ENCODE peak calls at places on chromosomes 6 and 20, in seven cellular contexts. One of them, this sample, is unnamed.

GRCh38 chr6:96841241-96841824 is 4.1 kb upstream of the GPR63 start:
- DNase-seq in neural progenitor cell: no peak
- DNase-seq in hepatocyte: no peak
- DNase-seq in GM23338: no peak
- DNase-seq in MM.1S: no peak
- DNase-seq in OCI-LY7: no peak
- DNase-seq in GM23248: peak; percentile 9
- DNase-seq in this sample: no peak

GRCh38 chr20:48319943-48320584 is 507.7 kb downstream of the PREX1 start:
- DNase-seq in GM23338: no peak
- DNase-seq in GM23248: no peak
- DNase-seq in hepatocyte: no peak
- DNase-seq in neural progenitor cell: no peak
- DNase-seq in OCI-LY7: no peak
- DNase-seq in MM.1S: no peak
- DNase-seq in this sample: no peak

GRCh38 chr6:144160452-144160851 is 10.1 kb downstream of the STX11 start:
- DNase-seq in GM23248: no peak
- DNase-seq in neural progenitor cell: no peak
- DNase-seq in GM23338: no peak
- DNase-seq in hepatocyte: no peak
- DNase-seq in MM.1S: no peak
- DNase-seq in OCI-LY7: no peak
- DNase-seq in this sample: no peak

GRCh38 chr6:30955367-30956042 is 14.7 kb downstream of the MUCL3 start:
- DNase-seq in neural progenitor cell: peak; percentile 86
- DNase-seq in GM23338: peak; percentile 85
- DNase-seq in OCI-LY7: no peak
- DNase-seq in MM.1S: peak; percentile 64
- DNase-seq in GM23248: peak; percentile 44
- DNase-seq in hepatocyte: peak; percentile 85
- DNase-seq in this sample: peak; percentile 47

GRCh38 chr6:72588155-72588554 is 33.7 kb upstream of the KCNQ5 start:
- DNase-seq in neural progenitor cell: no peak
- DNase-seq in GM23248: no peak
- DNase-seq in OCI-LY7: no peak
- DNase-seq in MM.1S: no peak
- DNase-seq in hepatocyte: no peak
- DNase-seq in GM23338: no peak
- DNase-seq in this sample: no peak

GRCh38 chr6:33994198-33995045 is 151.5 kb downstream of the GRM4 start:
- DNase-seq in neural progenitor cell: no peak
- DNase-seq in MM.1S: no peak
- DNase-seq in GM23338: no peak
- DNase-seq in hepatocyte: no peak
- DNase-seq in GM23248: no peak
- DNase-seq in OCI-LY7: no peak
- DNase-seq in this sample: no peak

GRCh38 chr6:76835695-76836094 is 627.6 kb downstream of the HTR1B start:
- DNase-seq in hepatocyte: no peak
- DNase-seq in MM.1S: no peak
- DNase-seq in neural progenitor cell: no peak
- DNase-seq in GM23338: no peak
- DNase-seq in OCI-LY7: no peak
- DNase-seq in GM23248: no peak
- DNase-seq in this sample: no peak

GRCh38 chr20:52572687-52573086 is 381.1 kb upstream of the ZFP64 start:
- DNase-seq in hepatocyte: no peak
- DNase-seq in neural progenitor cell: no peak
- DNase-seq in GM23338: no peak
- DNase-seq in OCI-LY7: no peak
- DNase-seq in MM.1S: no peak
- DNase-seq in GM23248: peak; percentile 20
- DNase-seq in this sample: no peak

GRCh38 chr20:63253065-63253437 is 1.2 kb downstream of the NKAIN4 start:
- DNase-seq in GM23248: no peak
- DNase-seq in GM23338: no peak
- DNase-seq in OCI-LY7: no peak
- DNase-seq in hepatocyte: no peak
- DNase-seq in neural progenitor cell: no peak
- DNase-seq in MM.1S: no peak
- DNase-seq in this sample: no peak

GRCh38 chr6:33783781-33784520 is 5.0 kb downstream of the LEMD2 start:
- DNase-seq in GM23248: peak; percentile 16
- DNase-seq in MM.1S: no peak
- DNase-seq in GM23338: no peak
- DNase-seq in neural progenitor cell: no peak
- DNase-seq in OCI-LY7: no peak
- DNase-seq in hepatocyte: no peak
- DNase-seq in this sample: no peak

GRCh38 chr20:48772183-48772976 is 55.4 kb downstream of the PREX1 start:
- DNase-seq in neural progenitor cell: no peak
- DNase-seq in hepatocyte: no peak
- DNase-seq in MM.1S: no peak
- DNase-seq in OCI-LY7: peak; percentile 41
- DNase-seq in GM23338: no peak
- DNase-seq in GM23248: no peak
- DNase-seq in this sample: no peak

GRCh38 chr6:114342826-114343781 is at the start of gene HS3ST5:
- DNase-seq in neural progenitor cell: peak; percentile 89
- DNase-seq in OCI-LY7: no peak
- DNase-seq in hepatocyte: peak; percentile 81
- DNase-seq in GM23248: peak; percentile 39
- DNase-seq in MM.1S: peak; percentile 72
- DNase-seq in GM23338: peak; percentile 91
- DNase-seq in this sample: peak; percentile 74

GRCh38 chr6:53529324-53530036 is 15.4 kb downstream of the GCLC start:
- DNase-seq in GM23248: peak; percentile 45
- DNase-seq in neural progenitor cell: peak; percentile 26
- DNase-seq in OCI-LY7: no peak
- DNase-seq in MM.1S: no peak
- DNase-seq in hepatocyte: no peak
- DNase-seq in GM23338: peak; percentile 32
- DNase-seq in this sample: no peak

GRCh38 chr20:16469395-16469905 is 103.8 kb downstream of the KIF16B start:
- DNase-seq in OCI-LY7: no peak
- DNase-seq in hepatocyte: no peak
- DNase-seq in GM23248: no peak
- DNase-seq in GM23338: no peak
- DNase-seq in neural progenitor cell: no peak
- DNase-seq in MM.1S: no peak
- DNase-seq in this sample: no peak

GRCh38 chr20:37526238-37526838 is 1.3 kb downstream of the BLCAP start:
- DNase-seq in MM.1S: no peak
- DNase-seq in GM23248: peak; percentile 72
- DNase-seq in GM23338: peak; percentile 93
- DNase-seq in OCI-LY7: peak; percentile 45
- DNase-seq in hepatocyte: peak; percentile 64
- DNase-seq in neural progenitor cell: peak; percentile 77
- DNase-seq in this sample: peak; percentile 67

GRCh38 chr20:3203315-3204123 is 963 bp downstream of the DDRGK1 start:
- DNase-seq in MM.1S: peak; percentile 23
- DNase-seq in GM23248: peak; percentile 71
- DNase-seq in hepatocyte: peak; percentile 41
- DNase-seq in OCI-LY7: peak; percentile 40
- DNase-seq in GM23338: peak; percentile 56
- DNase-seq in neural progenitor cell: peak; percentile 30
- DNase-seq in this sample: peak; percentile 39

GRCh38 chr6:195861-196360 is 96.4 kb upstream of the DUSP22 start:
- DNase-seq in OCI-LY7: no peak
- DNase-seq in MM.1S: peak; percentile 30
- DNase-seq in hepatocyte: peak; percentile 36
- DNase-seq in GM23248: peak; percentile 28
- DNase-seq in neural progenitor cell: no peak
- DNase-seq in GM23338: no peak
- DNase-seq in this sample: no peak

GRCh38 chr6:157203312-157203744 is 120.0 kb downstream of the TMEM242 start:
- DNase-seq in hepatocyte: no peak
- DNase-seq in GM23248: no peak
- DNase-seq in GM23338: no peak
- DNase-seq in OCI-LY7: no peak
- DNase-seq in MM.1S: no peak
- DNase-seq in neural progenitor cell: no peak
- DNase-seq in this sample: no peak

DNA sequence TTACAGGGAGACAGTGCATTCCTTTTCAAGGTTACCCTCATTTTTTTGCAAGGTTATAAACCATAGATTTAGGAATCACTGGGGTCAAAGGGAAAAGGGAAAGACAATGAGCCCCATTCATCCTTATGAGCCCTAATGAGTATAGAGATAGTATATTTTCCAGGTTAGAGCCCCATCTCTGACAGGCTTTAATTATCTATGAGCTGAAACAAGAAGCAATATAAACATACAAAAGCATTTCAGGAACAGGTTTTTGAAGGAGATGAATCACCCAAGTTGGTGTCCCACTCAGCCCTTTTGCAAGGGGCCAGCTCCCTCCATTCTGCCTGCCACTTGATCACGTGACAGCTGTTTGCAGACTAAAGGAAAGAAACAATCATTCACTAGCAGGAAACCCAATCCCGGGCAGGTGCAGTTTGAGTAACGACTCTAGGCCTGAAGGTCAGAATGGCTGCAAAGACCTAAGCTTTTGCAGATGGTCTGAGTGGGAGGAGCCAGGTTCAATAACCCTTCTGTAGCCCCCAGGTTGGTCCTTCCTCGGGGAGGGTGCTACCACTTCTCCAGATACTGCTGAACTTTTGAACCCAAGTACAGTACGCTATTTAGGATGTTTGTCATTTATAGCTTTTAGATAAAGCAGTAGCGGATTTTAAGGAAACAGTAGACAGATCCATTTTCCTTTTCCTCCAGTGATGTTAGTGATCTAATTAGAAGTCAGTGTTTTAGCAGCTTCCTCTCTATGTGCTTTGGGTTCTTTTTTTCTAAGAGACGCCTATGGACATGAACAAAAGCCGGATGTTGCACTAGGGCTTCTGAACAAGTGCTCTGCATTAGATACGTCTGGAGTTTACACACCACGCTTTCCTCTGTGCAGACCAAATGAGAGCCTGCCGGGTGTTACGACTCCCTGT is 253.2 kb downstream of the SOX4 start:
- DNase-seq in GM23248: no peak
- DNase-seq in MM.1S: no peak
- DNase-seq in OCI-LY7: peak; percentile 66
- DNase-seq in hepatocyte: peak; percentile 82
- DNase-seq in GM23338: peak; percentile 69
- DNase-seq in neural progenitor cell: peak; percentile 67
- DNase-seq in this sample: peak; percentile 19
- TF ChIP-seq EZH2phosphoT487 in GM23248: no peak
- TF ChIP-seq EZH2phosphoT487 in MM.1S: no peak
- TF ChIP-seq EZH2phosphoT487 in OCI-LY7: no peak
- TF ChIP-seq EZH2phosphoT487 in hepatocyte: no peak
- TF ChIP-seq EZH2phosphoT487 in GM23338: no peak
- TF ChIP-seq EZH2phosphoT487 in neural progenitor cell: no peak
- TF ChIP-seq EZH2phosphoT487 in this sample: no peak

DNA sequence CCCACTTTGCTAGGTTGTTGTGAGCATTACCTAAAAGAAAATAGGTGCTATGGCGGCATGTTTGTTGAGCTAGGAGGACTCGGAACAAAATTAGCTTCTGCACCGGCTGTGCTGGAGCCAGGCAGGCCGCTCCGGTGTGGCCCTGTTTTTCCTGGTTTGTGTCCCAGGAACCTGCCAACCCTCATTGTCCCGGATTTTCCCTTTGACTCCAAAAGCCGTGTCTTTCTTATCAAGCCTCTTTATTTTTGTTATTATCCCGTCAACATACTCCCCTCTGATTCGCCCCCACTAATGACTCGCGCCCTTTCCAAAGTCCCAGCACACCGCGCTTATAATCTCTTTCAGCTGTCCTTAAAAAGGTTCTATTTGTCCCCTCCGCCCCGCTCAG is 117.0 kb downstream of the MYLK4 start:
- DNase-seq in OCI-LY7: no peak
- DNase-seq in MM.1S: no peak
- DNase-seq in GM23248: no peak
- DNase-seq in hepatocyte: no peak
- DNase-seq in neural progenitor cell: no peak
- DNase-seq in GM23338: no peak
- DNase-seq in this sample: no peak
- H3K4me3 ChIP-seq in OCI-LY7: no peak overlapping the region
- H3K4me3 ChIP-seq in MM.1S: no peak overlapping the region
- H3K4me3 ChIP-seq in GM23248: peak overlapping the region; percentile 70
- H3K4me3 ChIP-seq in hepatocyte: peak overlapping the region; percentile 19
- H3K4me3 ChIP-seq in neural progenitor cell: peak overlapping the region; percentile 43
- H3K4me3 ChIP-seq in GM23338: peak overlapping the region; percentile 56
- H3K4me3 ChIP-seq in this sample: peak overlapping the region; percentile 57

DNA sequence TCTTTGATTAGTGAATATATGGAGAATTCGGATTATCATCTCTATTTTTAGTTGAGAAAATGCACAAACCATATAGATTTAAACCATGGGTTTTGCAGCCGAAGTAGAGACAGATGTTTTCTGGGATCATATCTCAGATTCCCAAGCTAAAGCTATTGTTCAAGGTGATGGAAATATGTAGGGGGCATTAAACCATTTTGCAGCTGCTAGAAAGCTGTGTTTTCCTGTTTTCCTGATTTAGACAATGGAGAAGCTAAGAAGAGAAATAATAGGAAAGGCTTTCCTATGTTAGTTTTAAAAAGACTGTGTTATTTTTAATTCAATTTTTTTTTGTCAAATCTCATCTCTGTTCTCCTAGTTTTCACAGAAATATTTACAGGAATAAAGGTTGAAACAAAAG is 6.2 kb downstream of the CD93 start:
- DNase-seq in neural progenitor cell: no peak
- DNase-seq in GM23338: no peak
- DNase-seq in GM23248: no peak
- DNase-seq in OCI-LY7: no peak
- DNase-seq in hepatocyte: no peak
- DNase-seq in MM.1S: no peak
- DNase-seq in this sample: no peak
- TF ChIP-seq EZH2phosphoT487 in neural progenitor cell: no peak
- TF ChIP-seq EZH2phosphoT487 in GM23338: no peak
- TF ChIP-seq EZH2phosphoT487 in GM23248: no peak
- TF ChIP-seq EZH2phosphoT487 in OCI-LY7: no peak
- TF ChIP-seq EZH2phosphoT487 in hepatocyte: no peak
- TF ChIP-seq EZH2phosphoT487 in MM.1S: no peak
- TF ChIP-seq EZH2phosphoT487 in this sample: no peak

DNA sequence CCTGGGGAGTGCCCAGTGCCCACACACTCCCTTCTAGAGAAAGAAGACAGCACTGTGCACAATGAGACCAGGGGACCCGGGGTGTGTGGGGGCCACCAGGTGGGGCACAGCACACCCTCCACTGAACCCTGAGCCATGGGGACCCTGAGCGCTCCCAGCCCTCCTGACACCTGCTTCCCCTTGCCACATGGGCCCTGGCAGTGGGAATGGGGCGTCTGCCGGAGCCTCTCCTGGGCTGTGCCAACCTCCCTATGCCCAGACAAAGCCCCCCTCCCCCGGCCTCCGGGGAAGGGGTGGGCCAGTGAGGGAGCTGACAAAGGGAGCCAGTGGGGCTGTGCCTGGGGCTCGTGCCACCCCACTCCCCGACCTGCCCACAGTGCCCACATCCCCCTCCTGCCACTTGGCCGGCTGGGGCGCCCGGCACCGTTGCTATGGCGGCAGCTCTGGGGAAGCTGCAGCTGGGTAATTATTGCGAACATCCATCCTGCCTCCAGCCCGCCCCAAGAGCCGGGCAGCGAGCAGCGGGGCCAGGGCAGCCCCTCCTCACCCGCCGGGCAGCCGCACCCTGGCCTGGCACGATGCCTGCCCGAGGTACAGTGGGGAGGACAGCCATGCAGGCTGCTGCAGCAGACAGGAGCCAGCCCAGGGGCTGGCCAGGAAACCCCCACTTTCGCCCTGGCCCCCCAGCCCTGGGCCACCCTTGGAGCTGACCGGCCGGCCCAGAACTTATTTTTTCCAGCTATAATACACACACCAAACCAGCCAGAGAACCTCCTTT is 41.9 kb upstream of the NOL4L start:
- DNase-seq in MM.1S: no peak
- DNase-seq in GM23248: peak; percentile 17
- DNase-seq in hepatocyte: no peak
- DNase-seq in neural progenitor cell: no peak
- DNase-seq in OCI-LY7: peak; percentile 33
- DNase-seq in GM23338: no peak
- DNase-seq in this sample: no peak
- H3K4me3 ChIP-seq in MM.1S: no peak overlapping the region
- H3K4me3 ChIP-seq in GM23248: no peak overlapping the region
- H3K4me3 ChIP-seq in hepatocyte: no peak overlapping the region
- H3K4me3 ChIP-seq in neural progenitor cell: no peak overlapping the region
- H3K4me3 ChIP-seq in OCI-LY7: peak overlapping the region; percentile 13
- H3K4me3 ChIP-seq in GM23338: peak overlapping the region; percentile 41
- H3K4me3 ChIP-seq in this sample: no peak overlapping the region

This sample was measured in PC-3.